ENCODE peak calls at places on chromosomes 13 and 19, in four cellular contexts. W is GM23248, P is neuronal stem cell, Y is colonic mucosa. C is an unnamed sample.

GRCh38 chr19:38784224-38784623 is 4.8 kb upstream of the LGALS7B start:
- DNase-seq in Y (peak), P (no peak), W (no peak), C (no peak)

GRCh38 chr13:48573213-48573612 is 40.3 kb upstream of the RCBTB2 start:
- DNase-seq in W (no peak), P (no peak), Y (no peak), C (no peak)

GRCh38 chr13:65453982-65454381 is 1776.2 kb downstream of the PCDH9 start:
- DNase-seq in W (no peak), Y (no peak), P (no peak), C (no peak)

GRCh38 chr13:61036715-61037114 is 378.9 kb downstream of the PCDH20 start:
- DNase-seq in Y (no peak), W (no peak), P (no peak), C (no peak)

GRCh38 chr13:99605417-99606321 is 104.4 kb downstream of the TM9SF2 start:
- DNase-seq in W (peak), P (peak), Y (peak), C (no peak)

GRCh38 chr13:46575321-46575721 is 22.4 kb downstream of the LRCH1 start:
- DNase-seq in Y (no peak), W (peak), P (no peak), C (no peak)

GRCh38 chr13:46354143-46355087 is 32.6 kb downstream of the RUBCNL start:
- DNase-seq in W (peak), Y (no peak), P (no peak), C (no peak)

GRCh38 chr13:43544011-43544410 is 242.8 kb downstream of the ENOX1 start:
- DNase-seq in Y (no peak), P (no peak), W (peak), C (no peak)

GRCh38 chr19:29378543-29379105 is 147.2 kb upstream of the VSTM2B start:
- DNase-seq in Y (peak), P (no peak), W (no peak), C (no peak)

GRCh38 chr19:30085394-30085793 is 143.4 kb downstream of the URI1 start:
- DNase-seq in W (no peak), Y (no peak), P (no peak), C (no peak)

GRCh38 chr13:109509154-109509905 is 277.1 kb downstream of the IRS2 start:
- DNase-seq in W (peak), Y (no peak), P (no peak), C (no peak)

GRCh38 chr19:31118292-31118925 is 230.8 kb downstream of the TSHZ3 start:
- DNase-seq in W (no peak), P (no peak), Y (no peak), C (no peak)

GRCh38 chr13:39132286-39132685 is 94.0 kb downstream of the NHLRC3 start:
- DNase-seq in W (peak), P (no peak), Y (no peak), C (no peak)

GRCh38 chr19:18868380-18869230 is 27.4 kb downstream of the CERS1 start:
- DNase-seq in Y (no peak), P (no peak), W (peak), C (no peak)

GRCh38 chr19:18870531-18871172 is 25.3 kb downstream of the CERS1 start:
- DNase-seq in Y (no peak), W (no peak), P (no peak), C (no peak)

GRCh38 chr19:18869781-18870530 is 26.0 kb downstream of the CERS1 start:
- DNase-seq in P (no peak), Y (no peak), W (no peak), C (no peak)

GRCh38 chr19:18867751-18868150 is 28.2 kb downstream of the CERS1 start:
- DNase-seq in Y (no peak), P (no peak), W (no peak), C (no peak)

DNA sequence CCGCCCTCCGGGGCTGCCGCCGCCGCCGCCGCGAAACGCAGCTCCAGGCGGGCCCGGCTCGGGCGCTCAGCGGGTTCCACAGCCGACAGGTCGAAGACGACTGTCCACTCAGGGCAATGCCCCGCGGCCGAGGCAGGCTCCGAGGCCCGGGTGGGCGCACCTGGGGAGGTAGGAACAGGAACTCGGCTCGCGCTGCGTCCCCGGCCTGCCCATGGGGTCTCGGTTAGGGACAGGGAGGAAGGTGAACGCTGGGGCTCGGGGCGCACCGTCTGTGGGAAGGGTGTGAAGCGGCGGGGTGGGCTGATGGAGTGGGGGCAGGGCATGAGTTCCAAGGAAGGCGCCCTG is 26.8 kb downstream of the CERS1 start:
- DNase-seq in Y (no peak), W (no peak), P (no peak), C (no peak)
- H3K4me3 ChIP-seq in Y (no peak), W (no peak), P (no peak), C (no peak)

GRCh38 chr19:48480476-48481190 is 11.5 kb downstream of the CYTH2 start:
- DNase-seq in P (no peak), Y (peak), W (peak), C (no peak)
- H3K9ac ChIP-seq in P (peak), Y (peak), W (peak), C (peak)

GRCh38 chr13:114065926-114066774 is 66.3 kb downstream of the RASA3 start:
- DNase-seq in P (no peak), Y (no peak), W (peak), C (no peak)
- H3K4me3 ChIP-seq in P (no peak), Y (no peak), W (peak), C (no peak)

GRCh38 chr13:75685239-75685697 is 49.1 kb downstream of the LMO7 start:
- DNase-seq in W (peak), P (peak), Y (no peak), C (no peak)
- H3K9ac ChIP-seq in W (peak), P (no peak), Y (no peak), C (no peak)

GRCh38 chr19:4518345-4519171 is at the start of gene PLIN4:
- DNase-seq in Y (no peak), W (peak), P (no peak), C (no peak)
- H3K4me3 ChIP-seq in Y (peak), W (no peak), P (peak), C (no peak)

DNA sequence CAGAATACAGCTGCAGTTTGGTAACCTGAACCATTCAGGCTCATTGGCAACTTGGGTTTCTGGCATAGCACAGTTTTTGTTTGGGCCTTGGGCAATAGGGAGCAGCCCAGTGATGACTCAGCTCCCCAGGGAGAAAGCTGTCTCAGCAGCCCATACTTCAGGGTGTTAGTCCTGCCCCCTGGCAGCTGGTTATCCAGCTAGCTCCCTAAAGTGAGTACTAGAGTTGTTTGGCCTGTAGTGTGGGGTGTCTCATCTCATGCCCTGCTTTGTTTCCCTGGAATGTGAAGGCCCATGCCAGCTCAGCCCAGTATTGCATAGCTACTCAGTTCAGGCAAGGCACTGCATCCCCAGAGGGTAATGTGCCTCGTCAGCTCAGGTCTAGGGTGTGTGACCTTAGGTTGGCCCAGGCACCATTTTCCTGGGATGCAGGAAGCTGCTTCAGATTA is 18.2 kb upstream of the ZNF543 start:
- DNase-seq in W (peak), Y (no peak), P (no peak), C (no peak)
- H3K9ac ChIP-seq in W (peak), Y (no peak), P (no peak), C (no peak)

GRCh38 chr19:50476943-50477264 is 256 bp upstream of the GARIN5A start:
- DNase-seq in P (no peak), W (no peak), Y (no peak), C (no peak)
- H3K4me3 ChIP-seq in P (peak), W (peak), Y (peak), C (peak)

GRCh38 chr13:113431171-113431570 is 22.1 kb downstream of the ADPRHL1 start:
- DNase-seq in P (no peak), W (no peak), Y (no peak), C (no peak)
- H3K9ac ChIP-seq in P (peak), W (no peak), Y (no peak), C (no peak)

DNA sequence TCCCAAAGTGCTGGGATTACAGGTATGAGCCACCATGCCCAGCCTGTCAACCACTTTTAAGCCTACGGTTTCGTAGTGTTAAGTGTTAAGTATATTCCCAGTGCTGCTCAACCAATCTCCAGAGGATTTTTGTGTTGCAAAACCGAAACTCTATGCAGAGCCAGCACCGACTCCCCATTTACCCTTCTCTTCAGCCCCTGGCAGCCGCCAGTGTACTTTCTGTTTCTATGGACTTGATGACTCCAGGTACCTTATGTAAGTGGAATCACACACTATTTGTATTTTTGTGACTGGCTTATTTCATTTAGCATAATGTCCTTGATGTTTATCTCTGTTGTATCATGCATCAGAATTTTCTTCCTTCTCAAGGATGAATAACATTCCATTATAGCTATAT is 1.1 kb downstream of the SULT2A1 start:
- DNase-seq in Y (no peak), P (no peak), W (no peak), C (no peak)
- H3K4me3 ChIP-seq in Y (no peak), P (no peak), W (no peak), C (no peak)

C was measured in SK-N-MC.